ENCODE peak calls at places on chromosomes 2 and 18, in eight cellular contexts. P, D, T, X, J, K, G and V are unnamed samples.

GRCh38 chr2:159775006-159775405 is 23.0 kb downstream of the CD302 start:
- DNase-seq in T (no peak), D (no peak), X (no peak), J (no peak), K (no peak), P (no peak), G (no peak), V (no peak)

GRCh38 chr2:160389875-160390274 is 103.7 kb downstream of the RBMS1 start:
- DNase-seq in G (no peak), J (no peak), D (no peak), P (no peak), T (no peak), X (no peak), K (no peak), V (no peak)

GRCh38 chr2:26998323-26998722 is 27.9 kb downstream of the MAPRE3 start:
- DNase-seq in D (no peak), J (no peak), P (no peak), K (no peak), X (no peak), G (no peak), T (no peak), V (no peak)

GRCh38 chr18:63974991-63975390 is 5.1 kb downstream of the SERPINB8 start:
- DNase-seq in K (no peak), G (peak), J (no peak), X (no peak), P (no peak), D (no peak), T (no peak), V (no peak)

GRCh38 chr2:136319651-136320050 is 201.7 kb upstream of the CXCR4 start:
- DNase-seq in G (no peak), X (no peak), J (no peak), T (no peak), P (no peak), K (no peak), D (no peak), V (no peak)

GRCh38 chr2:162011718-162012564 is 62.1 kb downstream of the DPP4 start:
- DNase-seq in X (no peak), J (no peak), K (no peak), T (no peak), G (no peak), P (no peak), D (no peak), V (no peak)

GRCh38 chr18:49581369-49581768 is 19.5 kb downstream of the LIPG start:
- DNase-seq in P (no peak), X (no peak), G (no peak), D (no peak), J (no peak), T (no peak), K (no peak), V (no peak)

GRCh38 chr18:79393626-79394401 is 1.9 kb upstream of the NFATC1 start:
- DNase-seq in G (peak), D (no peak), T (no peak), P (peak), X (peak), K (peak), J (peak), V (peak)

GRCh38 chr2:176156959-176157498 is at the start of gene HOXD3:
- DNase-seq in G (peak), J (no peak), P (no peak), K (peak), D (no peak), X (no peak), T (no peak), V (peak)

GRCh38 chr18:9984025-9984424 is 70.2 kb downstream of the VAPA start:
- DNase-seq in J (no peak), X (no peak), K (no peak), D (no peak), G (no peak), P (no peak), T (no peak), V (no peak)

GRCh38 chr2:78418041-78418440 is 607.5 kb upstream of the REG3G start:
- DNase-seq in P (peak), G (no peak), K (peak), D (no peak), J (no peak), X (peak), T (no peak), V (no peak)

GRCh38 chr2:176710657-176711197 is 441.5 kb downstream of the MTX2 start:
- DNase-seq in X (peak), J (no peak), P (peak), T (no peak), K (peak), D (no peak), G (no peak), V (no peak)

GRCh38 chr2:54360055-54360792 is 95.9 kb upstream of the SPTBN1 start:
- DNase-seq in K (peak), T (no peak), G (no peak), D (peak), J (no peak), P (peak), X (peak), V (no peak)

GRCh38 chr2:25482341-25482740 is 140.6 kb upstream of the DNMT3A start:
- DNase-seq in K (no peak), T (no peak), D (no peak), X (no peak), G (no peak), P (no peak), J (no peak), V (no peak)

GRCh38 chr18:48219429-48220145 is 189.6 kb downstream of the ZBTB7C start:
- DNase-seq in P (peak), D (no peak), K (no peak), G (peak), J (no peak), T (no peak), X (no peak), V (peak)

GRCh38 chr2:71544919-71545571 is 91.7 kb downstream of the DYSF start:
- DNase-seq in G (no peak), X (no peak), D (no peak), K (no peak), P (no peak), J (peak), T (no peak), V (no peak)

GRCh38 chr2:232896700-232897385 is 26.8 kb downstream of the SNORC start:
- DNase-seq in J (no peak), P (no peak), D (no peak), X (no peak), K (no peak), G (no peak), T (no peak), V (no peak)

GRCh38 chr18:41982942-41983660 is 28.1 kb downstream of the PIK3C3 start:
- DNase-seq in D (no peak), G (no peak), J (no peak), P (no peak), X (no peak), T (no peak), K (no peak), V (no peak)

GRCh38 chr2:86185517-86186212 is 9.6 kb downstream of the IMMT start:
- DNase-seq in P (no peak), K (no peak), J (no peak), T (no peak), X (no peak), G (no peak), D (no peak), V (no peak)

GRCh38 chr2:47070155-47070919 is 84.8 kb downstream of the STPG4 start:
- DNase-seq in G (no peak), J (no peak), X (peak), P (no peak), D (no peak), K (no peak), T (no peak), V (no peak)

GRCh38 chr2:33190393-33190937 is 243.7 kb downstream of the LTBP1 start:
- DNase-seq in T (no peak), G (no peak), P (no peak), X (no peak), K (no peak), J (no peak), D (no peak), V (no peak)

GRCh38 chr2:44922776-44923175 is 18.7 kb upstream of the SIX3 start:
- DNase-seq in P (no peak), J (no peak), D (no peak), X (no peak), T (no peak), G (no peak), K (no peak), V (no peak)

GRCh38 chr2:104641801-104642200 is 212.1 kb upstream of the POU3F3 start:
- DNase-seq in J (no peak), D (no peak), K (no peak), T (no peak), P (no peak), X (no peak), G (no peak), V (no peak)

GRCh38 chr2:127985735-127986134 is 42.1 kb downstream of the SAP130 start:
- DNase-seq in G (no peak), K (no peak), T (no peak), J (no peak), P (no peak), D (no peak), X (no peak), V (no peak)

GRCh38 chr2:75772908-75773630 is 62.4 kb upstream of the GCFC2 start:
- DNase-seq in K (no peak), X (no peak), G (peak), P (no peak), J (no peak), D (no peak), T (no peak), V (no peak)

GRCh38 chr18:36412778-36413177 is 115.3 kb downstream of the FHOD3 start:
- DNase-seq in P (peak), X (peak), J (peak), D (no peak), G (peak), T (no peak), K (no peak), V (no peak)

GRCh38 chr2:209933499-209934458 is 68.7 kb upstream of the RPE start:
- DNase-seq in X (peak), D (peak), G (no peak), T (no peak), J (no peak), P (no peak), K (no peak), V (no peak)

GRCh38 chr2:111900859-111901258 is 2.5 kb downstream of the MERTK start:
- DNase-seq in G (peak), K (peak), X (no peak), P (peak), T (no peak), D (no peak), J (peak), V (peak)

GRCh38 chr2:150681120-150681796 is 193.8 kb upstream of the RND3 start:
- DNase-seq in P (peak), K (no peak), J (no peak), X (peak), T (no peak), G (no peak), D (peak), V (no peak)

GRCh38 chr2:198440833-198441232 is 636.4 kb downstream of the PLCL1 start:
- DNase-seq in K (no peak), G (peak), P (no peak), J (no peak), X (no peak), D (no peak), T (no peak), V (no peak)

GRCh38 chr2:24708537-24709152 is 84.5 kb downstream of the PTRHD1 start:
- DNase-seq in P (no peak), T (no peak), X (no peak), K (no peak), G (no peak), D (peak), J (no peak), V (no peak)

GRCh38 chr18:35692866-35693265 is 111.3 kb downstream of the GALNT1 start:
- DNase-seq in D (no peak), T (no peak), P (no peak), X (no peak), G (no peak), K (no peak), J (no peak), V (no peak)

GRCh38 chr2:68245672-68246071 is 6.7 kb downstream of the PPP3R1 start:
- DNase-seq in G (no peak), T (no peak), K (no peak), D (no peak), X (no peak), P (no peak), J (no peak), V (no peak)

GRCh38 chr2:102872388-102872787 is 110.6 kb downstream of the TMEM182 start:
- DNase-seq in G (peak), J (no peak), T (no peak), D (no peak), X (no peak), K (no peak), P (no peak), V (no peak)

GRCh38 chr2:121173112-121173511 is 111.9 kb downstream of the TFCP2L1 start:
- DNase-seq in K (no peak), J (no peak), G (no peak), X (peak), T (no peak), D (no peak), P (no peak), V (no peak)

GRCh38 chr18:29979884-29980283 is 1062.7 kb downstream of the DSC3 start:
- DNase-seq in D (no peak), J (no peak), X (no peak), P (no peak), G (peak), K (no peak), T (no peak), V (no peak)

GRCh38 chr2:233353101-233353768 is 1.1 kb upstream of the DGKD start:
- DNase-seq in G (no peak), P (no peak), D (no peak), T (no peak), K (no peak), X (no peak), J (no peak), V (no peak)

GRCh38 chr2:42211291-42211690 is 42.1 kb downstream of the EML4 start:
- DNase-seq in X (no peak), D (no peak), G (no peak), P (no peak), J (no peak), T (no peak), K (no peak), V (no peak)

GRCh38 chr2:26073830-26074229 is 39.9 kb downstream of the RAB10 start:
- DNase-seq in X (no peak), J (no peak), D (no peak), T (no peak), K (no peak), G (no peak), P (no peak), V (no peak)